ENCODE peak calls at places on chromosome 15, in six cellular contexts. Y is colonic mucosa; S is A549; T is A673; N is CD8-positive, alpha-beta memory T cell; H is heart right ventricle. C is an unnamed sample.
A peak's percentile ranks its signal among the peaks of the same experiment; 100 is the strongest.

GRCh38 chr15:82832601-82833209 is 23.3 kb downstream of the WHAMM start:
- DNase-seq in Y (no peak), S (peak; percentile 87), T (peak; percentile 63), N (no peak), H (no peak), C (no peak)

GRCh38 chr15:36501063-36501678 is 78.3 kb upstream of the CDIN1 start:
- DNase-seq in Y (peak; percentile 25), S (peak; percentile 13), T (peak; percentile 78), N (no peak), H (peak; percentile 60), C (peak; percentile 85)

GRCh38 chr15:51121118-51121517 is 26.4 kb upstream of the TNFAIP8L3 start:
- DNase-seq in Y (no peak), S (peak; percentile 71), T (no peak), N (no peak), H (no peak), C (peak; percentile 15)

GRCh38 chr15:73930790-73931281 is 4.6 kb downstream of the LOXL1 start:
- DNase-seq in Y (no peak), S (no peak), T (no peak), N (no peak), H (no peak), C (no peak)

GRCh38 chr15:101583284-101583683 is 68.9 kb downstream of the TM2D3 start:
- DNase-seq in Y (no peak), S (no peak), T (no peak), N (no peak), H (no peak), C (no peak)

GRCh38 chr15:62165793-62166380 is 802 bp upstream of the C2CD4B start:
- DNase-seq in Y (no peak), S (no peak), T (peak; percentile 62), N (no peak), H (peak; percentile 58), C (no peak)

GRCh38 chr15:70526221-70526973 is 237.0 kb downstream of the UACA start:
- DNase-seq in Y (peak; percentile 48), S (peak; percentile 85), T (peak; percentile 97), N (no peak), H (no peak), C (no peak)

GRCh38 chr15:49752517-49752916 is 131.7 kb downstream of the DTWD1 start:
- DNase-seq in Y (no peak), S (no peak), T (no peak), N (no peak), H (no peak), C (no peak)

GRCh38 chr15:63596666-63597032 is 538 bp upstream of the FBXL22 start:
- DNase-seq in Y (no peak), S (no peak), T (no peak), N (no peak), H (no peak), C (no peak)

GRCh38 chr15:49895337-49896223 is 223.5 kb downstream of the ATP8B4 start:
- DNase-seq in Y (no peak), S (no peak), T (no peak), N (no peak), H (no peak), C (peak; percentile 81)

GRCh38 chr15:69315402-69316110 is 16.8 kb downstream of the PAQR5 start:
- DNase-seq in Y (no peak), S (no peak), T (no peak), N (no peak), H (no peak), C (no peak)

GRCh38 chr15:68809517-68809916 is 11.2 kb downstream of the ANP32A start:
- DNase-seq in Y (no peak), S (no peak), T (no peak), N (no peak), H (no peak), C (no peak)

GRCh38 chr15:63986751-63987341 is 59.4 kb downstream of the DAPK2 start:
- DNase-seq in Y (no peak), S (no peak), T (no peak), N (no peak), H (no peak), C (no peak)

GRCh38 chr15:73946795-73947370 is 20.6 kb downstream of the LOXL1 start:
- DNase-seq in Y (no peak), S (no peak), T (no peak), N (no peak), H (no peak), C (no peak)

GRCh38 chr15:98120561-98120960 is 160.1 kb downstream of the ARRDC4 start:
- DNase-seq in Y (no peak), S (no peak), T (no peak), N (no peak), H (no peak), C (no peak)

GRCh38 chr15:25175789-25176615 is 221.2 kb downstream of the SNRPN start:
- DNase-seq in Y (peak; percentile 10), S (no peak), T (no peak), N (no peak), H (peak; percentile 2), C (no peak)

GRCh38 chr15:28943146-28943545 is 57.4 kb downstream of the APBA2 start:
- DNase-seq in Y (no peak), S (no peak), T (no peak), N (no peak), H (no peak), C (no peak)

GRCh38 chr15:91515188-91515754 is 338.2 kb upstream of the SLCO3A1 start:
- DNase-seq in Y (peak; percentile 29), S (peak; percentile 51), T (peak; percentile 73), N (no peak), H (peak; percentile 44), C (no peak)

GRCh38 chr15:57505949-57506391 is 85.7 kb upstream of the MYZAP start:
- DNase-seq in Y (peak; percentile 82), S (no peak), T (no peak), N (no peak), H (peak; percentile 74), C (no peak)

GRCh38 chr15:58742424-58743160 is 6.9 kb downstream of the ADAM10 start:
- DNase-seq in Y (no peak), S (no peak), T (no peak), N (no peak), H (no peak), C (no peak)

GRCh38 chr15:73844356-73844755 is 29.0 kb upstream of the TBC1D21 start:
- DNase-seq in Y (no peak), S (no peak), T (no peak), N (no peak), H (no peak), C (no peak)

DNA sequence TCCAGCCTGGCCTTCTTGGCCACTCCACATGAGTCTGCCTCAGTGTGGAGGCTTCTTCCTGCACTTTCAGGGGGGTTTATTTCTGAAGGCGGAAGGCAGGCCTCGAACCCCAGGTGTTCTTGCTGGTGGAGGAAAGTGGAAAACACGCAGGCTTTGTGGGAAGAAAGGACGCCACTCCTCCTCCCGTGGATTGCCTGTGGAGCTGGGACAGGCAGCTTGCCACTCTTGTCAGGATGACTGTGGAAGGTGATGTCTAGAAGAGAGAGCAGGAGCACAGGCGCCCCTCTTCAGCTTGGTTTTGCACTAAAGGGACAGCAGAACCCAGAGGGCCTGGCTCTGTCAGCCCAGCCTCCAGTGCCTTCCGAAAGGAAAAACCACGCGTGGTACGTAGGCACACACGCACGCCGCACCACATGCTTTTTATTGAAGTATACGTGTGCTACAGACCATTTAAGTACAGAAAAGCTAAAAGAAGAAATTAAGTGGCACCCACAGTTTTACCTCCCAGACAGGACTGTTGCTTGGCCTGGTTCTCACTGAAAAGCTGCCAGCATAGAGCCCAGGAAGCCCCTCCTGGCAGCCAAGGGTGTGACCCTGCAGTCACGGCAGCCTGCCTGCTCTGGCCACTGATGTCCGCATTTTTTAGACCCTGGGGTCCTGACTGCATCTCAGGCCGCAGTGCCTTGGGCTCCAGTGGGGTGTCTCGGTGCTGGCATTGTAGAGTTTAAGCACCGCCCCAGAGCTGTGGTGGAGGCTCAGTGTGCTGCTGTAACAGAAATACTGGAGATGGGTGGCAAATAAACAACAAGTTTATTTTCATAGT is 21.6 kb downstream of the KLF13 start:
- DNase-seq in Y (no peak), S (no peak), T (no peak), N (no peak), H (no peak), C (no peak)
- H3K27ac ChIP-seq in Y (peak overlapping the region; percentile 72), S (no peak overlapping the region), T (no peak overlapping the region), N (peak overlapping the region; percentile 22), H (peak overlapping the region; percentile 95), C (no peak overlapping the region)

GRCh38 chr15:85454403-85454802 is 74.0 kb downstream of the AKAP13 start:
- DNase-seq in Y (peak; percentile 32), S (no peak), T (no peak), N (no peak), H (no peak), C (no peak)

GRCh38 chr15:85452436-85452835 is 72.0 kb downstream of the AKAP13 start:
- DNase-seq in Y (no peak), S (no peak), T (no peak), N (no peak), H (no peak), C (no peak)

GRCh38 chr15:85455851-85456250 is 75.4 kb downstream of the AKAP13 start:
- DNase-seq in Y (no peak), S (no peak), T (no peak), N (no peak), H (no peak), C (no peak)

GRCh38 chr15:85453144-85453872 is 72.9 kb downstream of the AKAP13 start:
- DNase-seq in Y (no peak), S (no peak), T (no peak), N (no peak), H (no peak), C (no peak)

GRCh38 chr15:85451099-85451700 is 70.8 kb downstream of the AKAP13 start:
- DNase-seq in Y (no peak), S (no peak), T (no peak), N (no peak), H (no peak), C (no peak)
- H3K9me3 ChIP-seq in Y (no peaks in the 10 kb centered on the region), S (peaks cover 15% of the 10 kb centered on the region), T (peaks cover 11% of the 10 kb centered on the region), N (peaks cover 4% of the 10 kb centered on the region), H (peaks cover 13% of the 10 kb centered on the region), C (peaks cover 19% of the 10 kb centered on the region)

DNA sequence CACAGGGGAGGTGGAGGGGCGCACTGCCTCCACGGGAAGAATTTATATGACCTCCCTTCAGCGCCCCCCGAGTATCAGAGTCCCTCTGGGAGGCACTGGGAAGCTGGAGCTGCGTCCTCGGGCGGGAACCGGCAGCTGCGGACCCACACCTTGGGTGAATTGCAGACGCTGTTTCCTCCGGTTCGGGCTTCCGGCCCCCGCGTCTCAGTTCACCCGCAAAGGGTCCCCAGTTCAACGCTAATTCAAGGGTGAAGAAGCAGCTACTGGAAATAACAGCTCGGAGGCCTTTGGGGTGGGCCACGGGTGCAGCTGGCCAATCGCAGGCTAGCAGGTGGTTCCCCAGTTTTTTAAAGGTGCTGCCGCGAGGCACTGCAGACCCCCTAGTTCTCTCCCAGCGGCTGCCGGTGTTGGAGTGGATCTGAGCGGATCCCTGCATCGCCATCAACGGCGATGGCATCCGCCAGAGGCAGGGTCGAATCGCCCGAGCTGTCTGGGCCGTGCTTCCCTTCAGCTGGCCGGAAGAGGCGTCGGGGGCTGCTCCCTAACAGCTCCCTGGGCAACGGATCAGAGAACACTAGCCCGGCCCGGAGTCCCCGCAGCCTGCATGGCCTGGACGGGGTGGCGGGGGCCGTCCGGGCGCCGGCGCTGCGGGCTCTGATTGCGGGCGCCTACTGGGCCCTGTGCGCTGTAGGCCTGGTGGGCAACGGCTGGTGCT is 19.4 kb upstream of the ADAMTS7 start:
- DNase-seq in Y (no peak), S (no peak), T (no peak), N (no peak), H (no peak), C (no peak)
- H3K27ac ChIP-seq in Y (no peak overlapping the region), S (no peak overlapping the region), T (no peak overlapping the region), N (no peak overlapping the region), H (no peak overlapping the region), C (no peak overlapping the region)

DNA sequence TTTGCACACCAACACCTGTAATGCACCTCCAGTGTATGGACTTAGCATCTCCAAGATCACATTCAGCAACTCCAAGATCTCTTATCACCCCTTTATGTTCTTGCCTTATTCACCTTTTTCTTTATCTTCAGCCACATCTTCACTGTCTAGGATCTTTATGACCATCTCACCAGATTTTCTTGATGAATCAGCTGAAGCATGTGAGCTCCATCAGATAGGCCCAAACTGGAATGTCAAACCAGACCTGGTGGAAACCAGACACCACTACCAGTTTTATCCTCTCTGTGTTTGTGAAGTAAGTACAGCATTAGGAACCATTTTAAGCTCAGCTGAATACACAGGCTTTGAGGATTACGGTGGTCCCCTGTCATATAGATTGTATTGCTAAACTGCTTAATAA is 330.4 kb upstream of the NDN start:
- DNase-seq in Y (no peak), S (no peak), T (no peak), N (no peak), H (no peak), C (no peak)
- H3K9me3 ChIP-seq in Y (no peaks in the 10 kb centered on the region), S (peaks cover 6% of the 10 kb centered on the region), T (peaks cover 47% of the 10 kb centered on the region), N (no peaks in the 10 kb centered on the region), H (no peaks in the 10 kb centered on the region), C (no peaks in the 10 kb centered on the region)